ENCODE peak calls at places on chromosomes 3 and 15, in five cellular contexts. One of them, this sample, is unnamed.

GRCh38 chr15:77019476-77020331 is 24.8 kb downstream of the PSTPIP1 start:
- DNase-seq in gastrocnemius medialis: no peak
- DNase-seq in kidney epithelial cell: no peak
- DNase-seq in progenitor cell of endocrine pancreas: no peak
- DNase-seq in thoracic aorta: no peak
- DNase-seq in this sample: no peak

GRCh38 chr3:149407898-149408297 is 30.4 kb upstream of the TM4SF1 start:
- DNase-seq in gastrocnemius medialis: no peak
- DNase-seq in kidney epithelial cell: no peak
- DNase-seq in progenitor cell of endocrine pancreas: no peak
- DNase-seq in thoracic aorta: no peak
- DNase-seq in this sample: no peak

GRCh38 chr3:24506966-24507775 is 12.5 kb upstream of the THRB start:
- DNase-seq in thoracic aorta: no peak
- DNase-seq in progenitor cell of endocrine pancreas: no peak
- DNase-seq in gastrocnemius medialis: no peak
- DNase-seq in kidney epithelial cell: no peak
- DNase-seq in this sample: no peak

GRCh38 chr15:41561104-41561776 is 2.2 kb downstream of the TYRO3 start:
- DNase-seq in gastrocnemius medialis: no peak
- DNase-seq in progenitor cell of endocrine pancreas: no peak
- DNase-seq in thoracic aorta: no peak
- DNase-seq in kidney epithelial cell: no peak
- DNase-seq in this sample: no peak

GRCh38 chr3:140117111-140117526 is 182.1 kb downstream of the CLSTN2 start:
- DNase-seq in progenitor cell of endocrine pancreas: no peak
- DNase-seq in kidney epithelial cell: peak
- DNase-seq in gastrocnemius medialis: no peak
- DNase-seq in thoracic aorta: no peak
- DNase-seq in this sample: no peak

GRCh38 chr3:52065264-52065756 is 8.9 kb upstream of the DUSP7 start:
- DNase-seq in gastrocnemius medialis: no peak
- DNase-seq in thoracic aorta: no peak
- DNase-seq in progenitor cell of endocrine pancreas: no peak
- DNase-seq in kidney epithelial cell: no peak
- DNase-seq in this sample: no peak

GRCh38 chr15:70054884-70055387 is 42.8 kb downstream of the TLE3 start:
- DNase-seq in kidney epithelial cell: no peak
- DNase-seq in progenitor cell of endocrine pancreas: no peak
- DNase-seq in thoracic aorta: no peak
- DNase-seq in gastrocnemius medialis: no peak
- DNase-seq in this sample: no peak

GRCh38 chr15:92011611-92012367 is 158.3 kb downstream of the SLCO3A1 start:
- DNase-seq in gastrocnemius medialis: no peak
- DNase-seq in progenitor cell of endocrine pancreas: no peak
- DNase-seq in kidney epithelial cell: no peak
- DNase-seq in thoracic aorta: peak
- DNase-seq in this sample: no peak

GRCh38 chr3:181213347-181213746 is 223.8 kb upstream of the DNAJC19 start:
- DNase-seq in thoracic aorta: no peak
- DNase-seq in gastrocnemius medialis: no peak
- DNase-seq in progenitor cell of endocrine pancreas: no peak
- DNase-seq in kidney epithelial cell: no peak
- DNase-seq in this sample: no peak

GRCh38 chr3:41881233-41881821 is 80.6 kb downstream of the ULK4 start:
- DNase-seq in thoracic aorta: no peak
- DNase-seq in kidney epithelial cell: no peak
- DNase-seq in gastrocnemius medialis: no peak
- DNase-seq in progenitor cell of endocrine pancreas: no peak
- DNase-seq in this sample: peak

DNA sequence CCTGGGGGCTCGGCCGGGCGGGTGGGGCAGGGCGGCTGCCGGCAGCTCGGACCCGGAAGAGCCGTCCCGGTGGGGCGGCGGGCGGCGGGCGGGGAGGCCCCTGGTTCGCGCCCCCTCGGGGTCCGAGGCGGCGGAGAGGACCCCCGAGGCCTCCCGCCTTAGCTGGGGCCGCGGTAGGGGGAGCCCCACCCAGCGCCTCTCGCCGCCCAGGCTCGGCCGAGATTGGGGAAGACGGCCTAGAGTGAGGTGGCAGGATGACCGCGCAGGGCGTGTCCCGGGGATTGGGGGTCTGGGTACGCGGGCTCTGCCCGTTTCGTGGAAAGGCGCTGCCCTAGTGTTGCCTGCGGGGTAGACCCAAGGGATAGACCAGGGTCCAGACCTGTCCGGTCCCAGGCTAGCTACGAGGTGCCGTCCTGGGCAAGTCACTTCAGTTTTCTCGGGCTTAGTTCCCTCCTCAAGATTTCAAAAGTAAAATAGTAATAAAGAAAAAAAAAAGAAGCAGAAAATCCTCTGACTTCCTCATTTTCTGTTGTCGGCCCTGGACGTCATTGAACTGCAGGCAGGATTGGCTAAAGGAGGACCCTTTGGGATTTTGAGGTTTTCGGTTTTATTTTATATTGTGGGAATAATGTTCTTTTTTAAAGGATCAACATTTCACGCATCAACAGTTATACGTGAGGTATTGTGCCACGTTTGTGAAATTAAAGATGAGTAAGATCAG is 580 bp downstream of the IQGAP1 start:
- DNase-seq in thoracic aorta: peak
- DNase-seq in progenitor cell of endocrine pancreas: peak
- DNase-seq in gastrocnemius medialis: peak
- DNase-seq in kidney epithelial cell: no peak
- DNase-seq in this sample: peak
- TF ChIP-seq CTCF in thoracic aorta: no peak
- TF ChIP-seq CTCF in progenitor cell of endocrine pancreas: no peak
- TF ChIP-seq CTCF in gastrocnemius medialis: no peak
- TF ChIP-seq CTCF in kidney epithelial cell: no peak
- TF ChIP-seq CTCF in this sample: peak

DNA sequence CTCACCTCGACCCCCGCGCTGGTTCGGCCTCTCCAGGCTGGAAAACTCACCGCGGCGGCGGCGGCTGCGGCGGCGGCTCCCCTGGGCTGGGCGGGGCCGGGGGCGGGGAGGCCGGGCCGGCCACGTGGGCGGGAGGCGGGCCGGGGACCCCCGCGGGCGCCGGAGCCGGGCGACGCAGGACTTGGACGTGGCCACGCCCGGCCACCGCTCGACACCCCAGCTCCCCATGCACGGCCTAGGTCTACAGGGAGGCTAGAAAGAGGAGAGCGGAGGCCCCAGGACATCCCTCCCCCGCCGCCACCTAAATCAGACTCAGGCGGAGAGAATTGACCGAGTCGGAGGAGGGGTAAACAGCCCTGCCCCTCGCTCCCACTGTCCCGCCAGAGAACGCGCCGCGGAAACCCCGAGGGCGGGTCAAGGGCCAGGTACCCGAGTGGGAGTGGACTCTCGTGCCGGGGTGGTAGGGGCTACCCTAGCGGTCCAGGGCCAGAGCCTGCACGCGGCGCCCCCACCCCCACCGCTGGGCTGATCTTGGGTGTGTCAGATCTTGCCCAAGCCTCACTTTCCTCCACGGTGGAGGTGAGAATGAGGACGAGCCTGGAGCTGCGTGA is 18.9 kb downstream of the SPATA12 start:
- DNase-seq in thoracic aorta: no peak
- DNase-seq in kidney epithelial cell: no peak
- DNase-seq in gastrocnemius medialis: no peak
- DNase-seq in progenitor cell of endocrine pancreas: peak
- DNase-seq in this sample: peak
- TF ChIP-seq CTCF in thoracic aorta: no peak
- TF ChIP-seq CTCF in kidney epithelial cell: no peak
- TF ChIP-seq CTCF in gastrocnemius medialis: no peak
- TF ChIP-seq CTCF in progenitor cell of endocrine pancreas: no peak
- TF ChIP-seq CTCF in this sample: no peak

DNA sequence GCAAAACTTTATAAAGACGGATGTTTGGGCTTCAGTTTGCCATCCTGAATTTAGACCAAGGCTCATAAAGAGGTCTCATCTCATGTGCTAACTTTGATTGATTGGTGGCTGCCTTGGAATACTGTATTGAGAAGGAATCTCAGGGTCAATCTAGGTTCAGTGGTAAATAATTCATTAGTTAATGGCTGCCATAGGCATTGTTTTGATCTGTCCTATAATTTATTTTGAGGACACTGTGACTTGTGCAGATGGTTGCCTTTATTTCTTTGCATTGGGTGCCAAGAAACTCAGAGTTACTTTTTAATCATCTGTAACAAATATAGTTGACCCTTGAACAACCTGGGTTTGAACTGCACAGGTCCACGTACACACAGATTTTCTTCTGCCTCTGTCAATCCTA is 159.8 kb downstream of the B3GALNT1 start:
- DNase-seq in gastrocnemius medialis: no peak
- DNase-seq in progenitor cell of endocrine pancreas: no peak
- DNase-seq in thoracic aorta: no peak
- DNase-seq in kidney epithelial cell: no peak
- DNase-seq in this sample: no peak
- TF ChIP-seq CTCF in gastrocnemius medialis: no peak
- TF ChIP-seq CTCF in progenitor cell of endocrine pancreas: no peak
- TF ChIP-seq CTCF in thoracic aorta: no peak
- TF ChIP-seq CTCF in kidney epithelial cell: no peak
- TF ChIP-seq CTCF in this sample: no peak

GRCh38 chr15:73683624-73684536 is at the start of gene CD276:
- DNase-seq in gastrocnemius medialis: peak
- DNase-seq in thoracic aorta: peak
- DNase-seq in kidney epithelial cell: peak
- DNase-seq in progenitor cell of endocrine pancreas: peak
- DNase-seq in this sample: peak
- TF ChIP-seq CTCF in gastrocnemius medialis: no peak
- TF ChIP-seq CTCF in thoracic aorta: no peak
- TF ChIP-seq CTCF in kidney epithelial cell: peak
- TF ChIP-seq CTCF in progenitor cell of endocrine pancreas: peak
- TF ChIP-seq CTCF in this sample: peak

DNA sequence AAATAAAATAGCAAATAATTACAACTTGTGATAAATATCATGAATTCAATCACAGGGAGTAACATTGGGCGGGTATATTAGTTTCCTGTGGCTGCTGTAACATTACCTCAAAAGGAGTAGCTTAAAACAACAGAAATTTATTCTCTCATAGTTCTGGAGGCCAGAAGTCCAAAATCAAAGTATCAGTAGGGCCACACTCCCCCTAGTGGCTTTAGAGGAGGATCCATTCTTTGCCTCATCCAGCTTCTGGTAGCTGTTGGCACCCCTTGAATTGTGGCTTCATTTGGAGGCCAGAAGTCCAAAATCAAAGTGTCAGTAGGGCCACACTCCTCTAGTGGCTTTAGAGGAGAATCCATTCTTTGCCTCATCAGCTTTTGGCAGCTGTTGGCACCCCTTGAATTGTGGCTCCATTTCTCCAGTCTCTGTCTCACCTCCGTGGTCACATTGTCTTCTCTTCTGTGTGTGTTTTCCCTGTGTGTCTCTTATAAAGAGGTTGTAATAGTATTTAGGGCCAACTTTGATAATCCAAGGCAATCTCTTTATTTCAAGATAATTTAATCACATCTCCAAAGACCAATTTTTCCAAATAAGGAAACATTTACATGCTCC is 3.1 kb upstream of the CFAP20DC start:
- DNase-seq in thoracic aorta: no peak
- DNase-seq in progenitor cell of endocrine pancreas: no peak
- DNase-seq in gastrocnemius medialis: no peak
- DNase-seq in kidney epithelial cell: no peak
- DNase-seq in this sample: peak
- TF ChIP-seq CTCF in thoracic aorta: no peak
- TF ChIP-seq CTCF in progenitor cell of endocrine pancreas: peak
- TF ChIP-seq CTCF in gastrocnemius medialis: no peak
- TF ChIP-seq CTCF in kidney epithelial cell: peak
- TF ChIP-seq CTCF in this sample: peak

DNA sequence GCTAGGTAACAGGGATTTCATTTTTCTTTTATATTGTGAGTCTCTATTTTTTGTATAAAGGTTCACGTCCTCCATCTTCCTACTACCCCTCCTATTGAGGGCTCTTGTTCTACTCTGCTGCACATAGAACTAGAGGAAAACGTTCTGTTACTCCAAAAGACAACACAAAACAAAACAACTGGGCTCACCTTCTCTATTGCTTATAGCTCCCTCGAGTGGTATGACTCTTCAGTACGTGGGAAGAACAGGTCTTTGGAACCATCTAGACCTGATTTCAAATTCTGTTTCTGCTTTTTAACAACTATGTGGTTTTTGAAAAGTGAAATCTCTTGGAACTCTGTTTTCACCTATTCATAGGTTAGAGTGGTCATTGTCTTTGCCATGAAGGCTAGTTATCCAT is 515.3 kb downstream of the SOX2 start:
- DNase-seq in kidney epithelial cell: no peak
- DNase-seq in thoracic aorta: no peak
- DNase-seq in progenitor cell of endocrine pancreas: no peak
- DNase-seq in gastrocnemius medialis: no peak
- DNase-seq in this sample: no peak
- TF ChIP-seq CTCF in kidney epithelial cell: no peak
- TF ChIP-seq CTCF in thoracic aorta: no peak
- TF ChIP-seq CTCF in progenitor cell of endocrine pancreas: no peak
- TF ChIP-seq CTCF in gastrocnemius medialis: no peak
- TF ChIP-seq CTCF in this sample: peak

GRCh38 chr3:145807990-145808389 is 353.0 kb downstream of the PLOD2 start:
- DNase-seq in thoracic aorta: no peak
- DNase-seq in kidney epithelial cell: no peak
- DNase-seq in progenitor cell of endocrine pancreas: no peak
- DNase-seq in gastrocnemius medialis: no peak
- DNase-seq in this sample: no peak
- TF ChIP-seq CTCF in thoracic aorta: no peak
- TF ChIP-seq CTCF in kidney epithelial cell: no peak
- TF ChIP-seq CTCF in progenitor cell of endocrine pancreas: peak
- TF ChIP-seq CTCF in gastrocnemius medialis: no peak
- TF ChIP-seq CTCF in this sample: peak

GRCh38 chr3:33994568-33994967 is 196.1 kb downstream of the PDCD6IP start:
- DNase-seq in thoracic aorta: no peak
- DNase-seq in kidney epithelial cell: no peak
- DNase-seq in gastrocnemius medialis: no peak
- DNase-seq in progenitor cell of endocrine pancreas: no peak
- DNase-seq in this sample: no peak
- TF ChIP-seq CTCF in thoracic aorta: no peak
- TF ChIP-seq CTCF in kidney epithelial cell: no peak
- TF ChIP-seq CTCF in gastrocnemius medialis: no peak
- TF ChIP-seq CTCF in progenitor cell of endocrine pancreas: no peak
- TF ChIP-seq CTCF in this sample: no peak

DNA sequence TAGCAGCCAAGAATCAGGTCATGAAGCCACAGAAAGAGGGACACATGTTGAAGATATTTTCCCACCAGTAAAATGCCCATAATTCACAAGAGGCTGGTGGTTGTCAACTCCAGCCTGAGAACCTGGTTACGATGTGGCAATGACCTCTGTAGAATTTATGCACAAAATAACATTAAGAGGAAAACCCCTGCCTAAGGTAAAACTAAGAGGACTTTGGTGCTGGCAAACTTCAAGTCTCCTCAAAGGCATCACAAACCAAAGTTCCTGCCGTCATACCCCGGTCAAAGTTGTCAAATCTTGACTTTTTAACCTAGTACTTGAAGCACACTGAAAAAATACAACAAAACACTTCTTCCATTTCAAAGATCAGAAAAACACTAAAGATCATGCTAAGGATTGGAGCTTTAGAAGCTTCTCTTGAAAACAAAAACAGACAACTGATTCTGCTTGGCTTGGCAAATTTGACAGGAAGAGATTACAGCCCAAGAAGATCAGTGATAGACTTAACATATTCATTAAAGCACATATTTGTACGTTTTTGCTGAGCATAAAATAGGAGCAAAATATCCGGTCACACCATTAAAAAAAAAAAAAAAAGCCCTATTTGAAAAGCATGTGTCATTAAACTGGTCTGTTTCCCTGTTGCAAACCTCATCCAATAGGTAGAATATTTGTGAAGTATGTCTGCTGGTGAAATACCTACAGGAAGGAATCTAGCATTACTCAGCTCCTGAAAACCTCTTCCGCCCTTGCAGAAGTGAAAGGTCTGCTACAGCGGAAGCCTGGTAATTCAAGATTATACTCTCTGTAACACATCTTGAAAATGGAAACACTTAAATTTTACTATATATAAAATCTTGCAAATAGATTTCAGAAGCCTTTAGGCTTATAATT is 22.8 kb downstream of the EIF4E3 start:
- DNase-seq in gastrocnemius medialis: no peak
- DNase-seq in progenitor cell of endocrine pancreas: no peak
- DNase-seq in kidney epithelial cell: no peak
- DNase-seq in thoracic aorta: no peak
- DNase-seq in this sample: no peak
- TF ChIP-seq CTCF in gastrocnemius medialis: no peak
- TF ChIP-seq CTCF in progenitor cell of endocrine pancreas: no peak
- TF ChIP-seq CTCF in kidney epithelial cell: no peak
- TF ChIP-seq CTCF in thoracic aorta: no peak
- TF ChIP-seq CTCF in this sample: no peak

This sample was measured in GM13977.